ENCODE peak calls at places on chromosomes 2 and 18, in four cellular contexts. N, I, O and L are unnamed samples.

GRCh38 chr2:240687045-240687740 is 4.5 kb upstream of the AQP12A start:
- DNase-seq in N (no peak), I (no peak), O (no peak), L (no peak)

GRCh38 chr2:103773884-103774283 is 1012.1 kb downstream of the TMEM182 start:
- DNase-seq in N (no peak), I (no peak), O (no peak), L (no peak)

GRCh38 chr2:174608866-174609214 is 11.2 kb upstream of the WIPF1 start:
- DNase-seq in N (no peak), I (no peak), O (no peak), L (no peak)

GRCh38 chr2:167381349-167381748 is 493.1 kb downstream of the XIRP2 start:
- DNase-seq in N (no peak), I (no peak), O (no peak), L (no peak)

GRCh38 chr2:107502463-107503079 is 324.1 kb upstream of the RGPD4 start:
- DNase-seq in N (no peak), I (no peak), O (no peak), L (no peak)

GRCh38 chr2:227472265-227473018 is 486 bp downstream of the AGFG1 start:
- DNase-seq in N (no peak), I (peak), O (no peak), L (peak)

GRCh38 chr2:196170681-196171247 is 614 bp downstream of the STK17B start:
- DNase-seq in N (peak), I (no peak), O (no peak), L (peak)

GRCh38 chr2:225841314-225841713 is 441.8 kb downstream of the NYAP2 start:
- DNase-seq in N (no peak), I (no peak), O (no peak), L (no peak)

GRCh38 chr2:238587776-238588660 is 161.3 kb downstream of the ASB1 start:
- DNase-seq in N (no peak), I (no peak), O (no peak), L (no peak)

GRCh38 chr2:7706791-7707190 is 789.6 kb downstream of the RNF144A start:
- DNase-seq in N (no peak), I (no peak), O (no peak), L (no peak)

GRCh38 chr2:208653383-208653782 is 246.8 kb downstream of the PTH2R start:
- DNase-seq in N (no peak), I (no peak), O (no peak), L (no peak)

GRCh38 chr18:10297079-10297478 is 157.4 kb upstream of the APCDD1 start:
- DNase-seq in N (no peak), I (no peak), O (no peak), L (no peak)

GRCh38 chr2:72325592-72326422 is 178.1 kb upstream of the CYP26B1 start:
- DNase-seq in N (peak), I (peak), O (no peak), L (peak)

GRCh38 chr2:127486247-127486912 is 39.9 kb downstream of the IWS1 start:
- DNase-seq in N (peak), I (no peak), O (no peak), L (no peak)

GRCh38 chr2:60634443-60634842 is 81.0 kb upstream of the BCL11A start:
- DNase-seq in N (no peak), I (no peak), O (no peak), L (no peak)

GRCh38 chr2:157751462-157752058 is 122.9 kb upstream of the ACVR1C start:
- DNase-seq in N (peak), I (no peak), O (peak), L (peak)

GRCh38 chr2:207363761-207364160 is 166.0 kb upstream of the CREB1 start:
- DNase-seq in N (no peak), I (no peak), O (no peak), L (no peak)

GRCh38 chr2:163852616-163853015 is 116.8 kb upstream of the FIGN start:
- DNase-seq in N (no peak), I (no peak), O (no peak), L (no peak)

GRCh38 chr2:70852824-70853223 is 17.2 kb upstream of the CD207 start:
- DNase-seq in N (no peak), I (no peak), O (no peak), L (no peak)

GRCh38 chr2:30113617-30114293 is 33.1 kb upstream of the YPEL5 start:
- DNase-seq in N (peak), I (peak), O (no peak), L (no peak)

GRCh38 chr18:23584019-23584970 is 2.0 kb downstream of the NPC1 start:
- DNase-seq in N (no peak), I (no peak), O (no peak), L (no peak)

GRCh38 chr2:75564026-75564688 is 3.4 kb upstream of the EVA1A start:
- DNase-seq in N (no peak), I (no peak), O (no peak), L (no peak)

GRCh38 chr2:111930875-111931274 is 32.5 kb downstream of the MERTK start:
- DNase-seq in N (peak), I (peak), O (peak), L (no peak)

GRCh38 chr2:39737661-39738060 is 41.4 kb downstream of the THUMPD2 start:
- DNase-seq in N (peak), I (no peak), O (no peak), L (no peak)

GRCh38 chr18:61141691-61142090 is 191.5 kb upstream of the CDH20 start:
- DNase-seq in N (no peak), I (no peak), O (no peak), L (no peak)

GRCh38 chr2:12320027-12320734 is 396.6 kb upstream of the TRIB2 start:
- DNase-seq in N (peak), I (no peak), O (no peak), L (no peak)

GRCh38 chr2:224774735-224775134 is 58.6 kb upstream of the CCDC195 start:
- DNase-seq in N (no peak), I (no peak), O (no peak), L (no peak)

GRCh38 chr2:102514061-102514785 is 41.2 kb downstream of the SLC9A4 start:
- DNase-seq in N (peak), I (peak), O (no peak), L (peak)

GRCh38 chr2:235043762-235044500 is 92.1 kb downstream of the SH3BP4 start:
- DNase-seq in N (no peak), I (no peak), O (no peak), L (no peak)

GRCh38 chr18:2207294-2207693 is 364.0 kb downstream of the METTL4 start:
- DNase-seq in N (no peak), I (no peak), O (no peak), L (no peak)

GRCh38 chr2:3293221-3293620 is 84.4 kb downstream of the EIPR1 start:
- DNase-seq in N (no peak), I (no peak), O (no peak), L (no peak)

DNA sequence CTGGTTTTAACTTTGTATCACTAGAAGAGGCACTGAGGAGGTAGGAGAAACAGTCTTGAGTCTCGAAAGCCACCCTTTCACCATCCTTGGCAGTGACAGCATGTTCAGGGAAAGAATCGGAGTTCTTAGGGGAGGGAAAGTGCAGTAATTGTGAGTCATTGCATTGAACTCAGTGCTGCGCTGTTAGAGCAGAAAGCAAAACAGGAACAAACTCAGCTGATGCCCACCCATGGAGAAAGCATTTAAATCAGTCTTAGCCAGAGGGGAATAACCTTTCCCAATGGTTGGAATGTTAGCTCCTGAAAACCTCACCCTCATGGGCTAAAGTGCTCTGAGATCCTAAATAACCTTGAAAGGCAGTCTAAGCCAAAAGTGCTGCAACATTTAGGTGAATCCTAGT is 845.6 kb upstream of the CNTNAP5 start:
- DNase-seq in N (no peak), I (no peak), O (no peak), L (no peak)
- TF ChIP-seq FOS in N (no peak), I (no peak), O (no peak), L (no peak)

GRCh38 chr2:27263287-27264252 is 723 bp upstream of the SLC30A3 start:
- DNase-seq in N (no peak), I (peak), O (no peak), L (no peak)

GRCh38 chr2:27265536-27265870 is 2.7 kb upstream of the SLC30A3 start:
- DNase-seq in N (no peak), I (no peak), O (no peak), L (no peak)

GRCh38 chr2:27264253-27264752 is 1.5 kb upstream of the SLC30A3 start:
- DNase-seq in N (no peak), I (peak), O (no peak), L (no peak)

GRCh38 chr2:27262379-27263286 is at the start of gene SLC30A3:
- DNase-seq in N (no peak), I (peak), O (no peak), L (peak)

GRCh38 chr2:27264753-27265535 is 2.1 kb upstream of the SLC30A3 start:
- DNase-seq in N (peak), I (peak), O (no peak), L (no peak)
- H3K4me3 ChIP-seq in N (peak), I (peak), O (peak), L (no peak)

GRCh38 chr2:166170356-166170755 is 42.5 kb upstream of the SCN1A start:
- DNase-seq in N (peak), I (no peak), O (no peak), L (no peak)
- TF ChIP-seq FOS in N (no peak), I (peak), O (no peak), L (no peak)

DNA sequence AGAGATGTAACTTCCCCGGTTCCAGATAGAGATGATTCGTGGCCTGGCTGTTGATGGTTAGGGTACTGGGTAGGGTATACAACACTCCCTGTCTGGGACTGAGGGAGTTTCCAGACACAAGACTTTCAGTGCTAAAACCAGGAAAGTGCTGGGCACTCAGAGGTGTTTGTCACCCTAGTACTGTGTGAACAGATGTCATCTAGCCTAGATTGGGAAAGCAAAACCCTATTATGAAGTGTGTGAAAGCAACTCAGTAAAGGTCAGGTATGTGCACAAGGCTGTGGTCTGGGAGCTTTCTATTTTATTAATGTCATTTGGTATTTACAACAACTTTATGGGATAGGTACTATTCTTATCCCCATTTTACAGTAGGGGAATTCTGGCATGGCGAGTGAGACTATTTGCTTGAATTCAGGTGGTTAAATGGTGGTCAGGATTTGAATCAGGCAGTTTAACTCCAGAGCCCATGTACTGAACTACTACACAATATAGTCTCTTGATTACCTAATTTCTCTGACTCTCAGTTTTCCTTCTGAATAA is 2.6 kb downstream of the BZW1 start:
- DNase-seq in N (no peak), I (no peak), O (peak), L (no peak)
- H3K4me3 ChIP-seq in N (no peak), I (no peak), O (peak), L (no peak)